ENCODE peak calls at places on chromosomes 3 and 15, in six cellular contexts. N is PC-3, X is endothelial cell of umbilical vein, S is MM.1S, G is PC-9, K is GM23248. J is an unnamed sample.

GRCh38 chr15:62625421-62626033 is 417.0 kb upstream of the TPM1 start:
- DNase-seq in N (no peak), X (no peak), S (no peak), G (no peak), K (peak), J (no peak)

GRCh38 chr15:82105458-82106205 is 59.8 kb upstream of the MEX3B start:
- DNase-seq in N (peak), X (no peak), S (no peak), G (no peak), K (peak), J (peak)

GRCh38 chr15:99566157-99566900 is 545 bp downstream of the MEF2A start:
- DNase-seq in N (peak), X (peak), S (peak), G (peak), K (peak), J (peak)

GRCh38 chr3:114558271-114558670 is 264.4 kb downstream of the TIGIT start:
- DNase-seq in N (no peak), X (no peak), S (no peak), G (no peak), K (peak), J (no peak)

GRCh38 chr3:66822059-66823009 is 175.8 kb upstream of the KBTBD8 start:
- DNase-seq in N (peak), X (peak), S (peak), G (peak), K (peak), J (peak)

GRCh38 chr3:78589778-78590177 is 1178.0 kb downstream of the ROBO1 start:
- DNase-seq in N (no peak), X (no peak), S (no peak), G (no peak), K (no peak), J (no peak)

GRCh38 chr15:79602731-79603130 is 170.6 kb downstream of the MINAR1 start:
- DNase-seq in N (no peak), X (no peak), S (no peak), G (no peak), K (no peak), J (no peak)

GRCh38 chr3:78077178-78077577 is 1037.3 kb downstream of the ROBO2 start:
- DNase-seq in N (no peak), X (no peak), S (no peak), G (no peak), K (no peak), J (no peak)

GRCh38 chr15:27201425-27201824 is 230.4 kb downstream of the GABRG3 start:
- DNase-seq in N (no peak), X (no peak), S (no peak), G (no peak), K (no peak), J (no peak)

GRCh38 chr3:25689226-25689625 is 24.5 kb upstream of the TOP2B start:
- DNase-seq in N (peak), X (peak), S (no peak), G (no peak), K (no peak), J (no peak)

GRCh38 chr15:92811514-92811913 is 88.6 kb upstream of the CHD2 start:
- DNase-seq in N (peak), X (no peak), S (peak), G (no peak), K (no peak), J (no peak)

GRCh38 chr15:64842099-64842940 is 605 bp downstream of the PLEKHO2 start:
- DNase-seq in N (peak), X (peak), S (peak), G (no peak), K (peak), J (peak)

GRCh38 chr3:13173186-13173585 is 100.0 kb upstream of the IQSEC1 start:
- DNase-seq in N (no peak), X (no peak), S (no peak), G (no peak), K (no peak), J (peak)

GRCh38 chr3:175234075-175234474 is 374.9 kb downstream of the NAALADL2 start:
- DNase-seq in N (no peak), X (no peak), S (no peak), G (no peak), K (no peak), J (no peak)

GRCh38 chr3:194166682-194167479 is 30.9 kb downstream of the HES1 start:
- DNase-seq in N (no peak), X (peak), S (no peak), G (no peak), K (peak), J (no peak)

GRCh38 chr3:70061111-70061510 is 61.6 kb downstream of the SAMMSON start:
- DNase-seq in N (no peak), X (no peak), S (no peak), G (no peak), K (no peak), J (no peak)

GRCh38 chr3:44963571-44964325 is 12.2 kb downstream of the ZDHHC3 start:
- DNase-seq in N (peak), X (no peak), S (no peak), G (no peak), K (no peak), J (no peak)

DNA sequence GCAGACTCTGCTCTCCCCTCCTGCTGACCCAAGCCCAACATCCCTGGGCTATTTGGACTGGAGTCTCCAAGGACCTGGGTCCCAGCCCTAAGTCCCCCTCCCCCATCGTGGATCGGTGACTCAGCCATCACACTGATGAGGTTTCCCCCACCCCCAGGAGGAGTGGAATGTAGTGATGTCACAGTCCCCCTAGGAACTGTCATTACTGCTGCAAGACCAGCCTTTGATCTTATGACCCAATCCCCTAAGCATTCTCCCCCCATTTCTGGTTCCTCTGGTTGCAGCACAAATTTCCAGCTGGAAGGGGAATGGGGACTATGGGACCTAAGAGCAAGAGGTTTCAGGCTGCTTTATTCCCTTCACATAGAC is 63.4 kb upstream of the CSPG4 start:
- DNase-seq in N (peak), X (no peak), S (no peak), G (no peak), K (peak), J (no peak)
- H3K4me2 ChIP-seq in N (no peak), X (no peak), S (no peak), G (peak), K (peak), J (peak)

DNA sequence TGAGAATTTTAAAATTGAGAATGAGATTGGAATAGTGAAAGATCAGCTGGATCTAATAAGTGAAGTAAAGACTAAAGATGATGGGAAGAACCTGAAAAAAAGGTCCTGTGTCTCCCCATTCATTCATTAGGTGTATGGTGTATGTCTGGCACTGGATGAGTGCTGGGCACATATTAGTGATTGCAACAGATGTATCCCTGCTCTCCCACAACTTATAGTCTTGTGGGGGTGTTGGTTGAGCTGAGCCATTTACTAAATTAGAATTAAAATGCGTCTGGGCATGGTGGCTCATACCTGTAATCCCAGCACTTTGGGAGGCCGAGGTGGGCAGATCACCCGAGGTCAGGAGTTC is 31.2 kb downstream of the DAG1 start:
- DNase-seq in N (no peak), X (no peak), S (no peak), G (no peak), K (no peak), J (no peak)
- H3K4me2 ChIP-seq in N (peak), X (no peak), S (no peak), G (no peak), K (peak), J (peak)

DNA sequence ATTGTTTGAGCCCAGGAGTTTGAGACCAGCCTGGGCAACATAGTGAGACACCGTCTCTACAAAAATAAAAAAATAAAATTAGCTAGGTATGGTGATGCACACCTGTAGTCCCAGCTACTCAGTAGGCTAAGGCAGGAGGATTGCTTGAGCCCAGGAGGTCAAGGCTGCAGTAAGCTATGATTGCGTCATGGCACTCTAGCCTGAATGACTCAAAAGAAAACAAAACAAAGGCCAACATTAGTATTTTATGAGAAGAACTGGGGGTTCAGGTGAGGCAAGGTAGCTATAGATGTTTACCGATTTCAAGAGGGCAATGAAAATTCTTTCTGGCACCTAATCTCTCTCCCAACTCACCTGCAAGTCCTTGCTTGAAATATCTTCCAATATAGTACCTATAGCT is 77.2 kb downstream of the GREM1 start:
- DNase-seq in N (peak), X (no peak), S (no peak), G (peak), K (peak), J (no peak)
- H3K4me2 ChIP-seq in N (peak), X (no peak), S (no peak), G (peak), K (no peak), J (no peak)

GRCh38 chr3:32839714-32840085 is 21.9 kb downstream of the TRIM71 start:
- DNase-seq in N (no peak), X (no peak), S (no peak), G (no peak), K (no peak), J (no peak)

GRCh38 chr3:32837789-32838188 is 20.0 kb downstream of the TRIM71 start:
- DNase-seq in N (no peak), X (no peak), S (no peak), G (no peak), K (no peak), J (no peak)

GRCh38 chr3:32835943-32836342 is 18.1 kb downstream of the TRIM71 start:
- DNase-seq in N (no peak), X (no peak), S (no peak), G (no peak), K (no peak), J (no peak)

GRCh38 chr3:32836601-32837000 is 18.8 kb downstream of the TRIM71 start:
- DNase-seq in N (no peak), X (no peak), S (no peak), G (no peak), K (no peak), J (no peak)

DNA sequence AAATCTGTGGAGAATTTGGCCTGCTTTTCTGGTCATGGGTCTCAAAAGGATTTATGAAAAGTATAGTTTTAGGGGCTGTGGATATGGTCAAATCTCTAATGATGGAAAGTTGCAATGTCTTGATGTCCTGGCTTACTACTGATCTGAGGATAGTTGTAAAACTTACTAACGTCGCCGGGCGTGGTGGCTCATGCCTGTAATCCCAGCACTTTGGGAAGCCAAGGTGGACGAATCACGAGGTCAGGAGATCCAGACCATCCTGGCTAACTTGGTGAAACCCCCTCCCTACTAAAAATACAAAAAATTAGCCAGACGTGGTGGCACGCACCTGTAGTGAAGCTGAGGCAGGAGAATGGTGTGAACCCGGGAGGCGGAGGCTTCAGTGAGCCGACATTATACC is 19.6 kb downstream of the TRIM71 start:
- DNase-seq in N (no peak), X (no peak), S (no peak), G (no peak), K (no peak), J (no peak)
- H3K4me2 ChIP-seq in N (no peak), X (no peak), S (no peak), G (no peak), K (no peak), J (no peak)

GRCh38 chr15:77543159-77543882 is 89.4 kb downstream of the LINGO1 start:
- DNase-seq in N (peak), X (peak), S (peak), G (peak), K (peak), J (peak)
- H3K4me2 ChIP-seq in N (peak), X (peak), S (peak), G (peak), K (peak), J (peak)

DNA sequence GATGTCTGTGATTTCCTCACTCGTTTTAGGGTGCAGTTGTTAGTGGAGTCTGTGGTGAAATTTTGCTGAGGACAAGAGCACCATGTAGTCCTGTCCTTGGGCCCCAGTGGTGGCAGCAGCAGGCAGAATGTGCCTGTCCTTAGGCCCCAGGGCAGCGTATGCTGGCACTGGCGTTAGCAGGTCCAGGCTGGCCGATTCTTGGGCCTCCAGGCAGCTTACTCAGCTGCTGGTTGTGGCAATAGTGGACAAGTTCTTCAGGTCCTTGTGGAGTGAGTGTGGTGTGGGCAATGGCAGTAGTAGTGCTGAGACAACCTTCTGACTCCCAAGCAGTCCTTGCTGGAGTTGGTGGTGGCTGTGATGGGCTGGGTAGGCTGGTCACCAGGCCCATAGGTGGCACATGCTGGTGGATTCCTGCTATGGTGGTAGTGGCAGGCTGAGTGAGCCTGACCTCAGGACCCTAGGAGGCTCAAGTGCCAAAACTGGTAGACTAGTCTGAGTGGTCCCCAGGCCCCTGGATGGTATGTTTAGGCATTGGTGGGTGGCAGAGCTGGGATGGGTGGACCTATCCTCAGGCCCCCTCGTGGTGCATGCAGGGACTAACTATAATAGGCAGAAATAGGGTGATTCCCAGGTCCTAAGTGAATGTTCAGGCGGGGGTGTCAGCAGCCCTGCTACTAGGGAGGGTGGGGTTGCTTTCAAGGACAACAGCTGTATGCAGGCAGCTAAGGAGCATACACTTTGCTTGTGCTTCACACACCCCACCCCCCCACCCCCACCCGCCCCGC is 56.3 kb downstream of the TNFAIP8L3 start:
- DNase-seq in N (no peak), X (no peak), S (no peak), G (no peak), K (no peak), J (peak)
- H3K4me2 ChIP-seq in N (no peak), X (no peak), S (no peak), G (no peak), K (no peak), J (no peak)

DNA sequence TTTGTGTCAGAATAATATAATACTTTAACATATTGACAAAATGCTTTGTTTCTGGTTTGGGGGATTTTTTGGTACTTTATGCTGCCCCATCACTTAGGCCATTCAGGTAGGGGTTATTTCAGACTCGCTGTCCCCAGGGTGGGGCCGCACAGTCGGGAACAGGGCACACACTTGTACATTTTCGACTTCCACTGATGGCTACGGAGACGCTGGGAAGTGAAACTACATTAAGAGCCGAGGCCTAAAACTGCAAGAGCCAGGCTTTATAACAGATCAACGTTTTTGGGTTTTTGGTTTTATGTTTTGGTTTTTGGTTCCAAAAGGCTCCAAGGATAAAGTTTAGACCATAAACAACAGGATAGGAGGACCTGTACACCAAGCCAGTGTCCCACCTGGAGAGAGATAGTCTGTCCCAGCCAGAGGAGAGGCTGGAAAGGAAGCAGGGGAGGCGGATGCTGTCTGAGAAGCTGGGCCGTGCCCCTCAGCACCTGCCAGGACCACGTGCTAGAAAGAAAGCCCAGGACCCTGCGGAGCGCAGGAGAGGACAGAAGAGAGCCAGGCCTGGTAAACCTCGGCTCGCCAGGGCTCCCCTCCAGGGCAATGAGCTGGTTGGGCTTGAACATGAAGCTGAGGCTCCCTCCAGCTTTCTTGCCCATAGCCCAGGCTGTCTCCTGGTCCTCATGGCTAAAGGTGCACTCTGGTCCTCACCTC is 111.7 kb downstream of the CHSY1 start:
- DNase-seq in N (no peak), X (no peak), S (peak), G (no peak), K (no peak), J (peak)
- H3K4me2 ChIP-seq in N (no peak), X (no peak), S (peak), G (no peak), K (no peak), J (peak)